ENCODE peak calls at places on chromosome 18, in six cellular contexts. One of them, this sample, is unnamed.
A peak's percentile ranks its signal among the peaks of the same experiment; 100 is the strongest.

GRCh38 chr18:31498450-31499156 is 626 bp downstream of the DSG2 start:
- DNase-seq in neural progenitor cell: peak; percentile 6
- DNase-seq in GM23338: peak; percentile 40
- DNase-seq in GM23248: no peak
- DNase-seq in HCT116: no peak
- DNase-seq in MM.1S: no peak
- DNase-seq in this sample: no peak

GRCh38 chr18:48330016-48330991 is 78.9 kb downstream of the ZBTB7C start:
- DNase-seq in neural progenitor cell: no peak
- DNase-seq in GM23338: no peak
- DNase-seq in GM23248: peak; percentile 93
- DNase-seq in HCT116: peak; percentile 47
- DNase-seq in MM.1S: no peak
- DNase-seq in this sample: peak; percentile 62

GRCh38 chr18:62554083-62554815 is 31.4 kb downstream of the ZCCHC2 start:
- DNase-seq in neural progenitor cell: no peak
- DNase-seq in GM23338: no peak
- DNase-seq in GM23248: no peak
- DNase-seq in HCT116: no peak
- DNase-seq in MM.1S: no peak
- DNase-seq in this sample: peak; percentile 4

GRCh38 chr18:2535419-2535910 is 35.8 kb downstream of the METTL4 start:
- DNase-seq in neural progenitor cell: no peak
- DNase-seq in GM23338: no peak
- DNase-seq in GM23248: no peak
- DNase-seq in HCT116: no peak
- DNase-seq in MM.1S: no peak
- DNase-seq in this sample: no peak

GRCh38 chr18:44601447-44601846 is 79.2 kb upstream of the SETBP1 start:
- DNase-seq in neural progenitor cell: no peak
- DNase-seq in GM23338: no peak
- DNase-seq in GM23248: peak; percentile 92
- DNase-seq in HCT116: no peak
- DNase-seq in MM.1S: no peak
- DNase-seq in this sample: peak; percentile 78

GRCh38 chr18:29753379-29753778 is 1289.2 kb downstream of the DSC3 start:
- DNase-seq in neural progenitor cell: no peak
- DNase-seq in GM23338: no peak
- DNase-seq in GM23248: peak; percentile 71
- DNase-seq in HCT116: no peak
- DNase-seq in MM.1S: no peak
- DNase-seq in this sample: peak; percentile 43

GRCh38 chr18:62037989-62038778 is 145.4 kb upstream of the RNF152 start:
- DNase-seq in neural progenitor cell: no peak
- DNase-seq in GM23338: no peak
- DNase-seq in GM23248: peak; percentile 42
- DNase-seq in HCT116: no peak
- DNase-seq in MM.1S: no peak
- DNase-seq in this sample: no peak

GRCh38 chr18:12336251-12336650 is 28.2 kb downstream of the TUBB6 start:
- DNase-seq in neural progenitor cell: peak; percentile 20
- DNase-seq in GM23338: peak; percentile 95
- DNase-seq in GM23248: no peak
- DNase-seq in HCT116: no peak
- DNase-seq in MM.1S: no peak
- DNase-seq in this sample: peak; percentile 43

GRCh38 chr18:66344227-66344626 is 259.7 kb downstream of the CDH19 start:
- DNase-seq in neural progenitor cell: no peak
- DNase-seq in GM23338: no peak
- DNase-seq in GM23248: no peak
- DNase-seq in HCT116: no peak
- DNase-seq in MM.1S: peak; percentile 50
- DNase-seq in this sample: no peak

GRCh38 chr18:42274488-42275137 is 319.6 kb downstream of the PIK3C3 start:
- DNase-seq in neural progenitor cell: peak; percentile 23
- DNase-seq in GM23338: peak; percentile 55
- DNase-seq in GM23248: peak; percentile 30
- DNase-seq in HCT116: no peak
- DNase-seq in MM.1S: peak; percentile 18
- DNase-seq in this sample: peak; percentile 6

GRCh38 chr18:60070631-60071030 is 170.8 kb downstream of the PMAIP1 start:
- DNase-seq in neural progenitor cell: no peak
- DNase-seq in GM23338: no peak
- DNase-seq in GM23248: no peak
- DNase-seq in HCT116: no peak
- DNase-seq in MM.1S: no peak
- DNase-seq in this sample: peak; percentile 72

GRCh38 chr18:27839141-27839540 is 337.8 kb downstream of the CDH2 start:
- DNase-seq in neural progenitor cell: no peak
- DNase-seq in GM23338: no peak
- DNase-seq in GM23248: peak; percentile 76
- DNase-seq in HCT116: no peak
- DNase-seq in MM.1S: no peak
- DNase-seq in this sample: peak; percentile 96

GRCh38 chr18:46946656-46947282 is 29.4 kb downstream of the KATNAL2 start:
- DNase-seq in neural progenitor cell: peak; percentile 97
- DNase-seq in GM23338: peak; percentile 98
- DNase-seq in GM23248: peak; percentile 82
- DNase-seq in HCT116: no peak
- DNase-seq in MM.1S: peak; percentile 88
- DNase-seq in this sample: no peak

GRCh38 chr18:21074336-21075323 is 37.0 kb downstream of the ROCK1 start:
- DNase-seq in neural progenitor cell: peak; percentile 14
- DNase-seq in GM23338: peak; percentile 18
- DNase-seq in GM23248: no peak
- DNase-seq in HCT116: peak; percentile 2
- DNase-seq in MM.1S: no peak
- DNase-seq in this sample: peak; percentile 88

GRCh38 chr18:74196220-74197119 is 48.1 kb downstream of the TIMM21 start:
- DNase-seq in neural progenitor cell: peak; percentile 67
- DNase-seq in GM23338: peak; percentile 74
- DNase-seq in GM23248: peak; percentile 61
- DNase-seq in HCT116: peak; percentile 42
- DNase-seq in MM.1S: peak; percentile 61
- DNase-seq in this sample: peak; percentile 75

GRCh38 chr18:54184836-54185235 is 39.6 kb downstream of the MBD2 start:
- DNase-seq in neural progenitor cell: no peak
- DNase-seq in GM23338: no peak
- DNase-seq in GM23248: no peak
- DNase-seq in HCT116: no peak
- DNase-seq in MM.1S: no peak
- DNase-seq in this sample: no peak
- H3K27ac ChIP-seq in neural progenitor cell: no peak overlapping the region
- H3K27ac ChIP-seq in GM23338: no peak overlapping the region
- H3K27ac ChIP-seq in GM23248: no peak overlapping the region
- H3K27ac ChIP-seq in HCT116: no peak overlapping the region
- H3K27ac ChIP-seq in MM.1S: peak overlapping the region; percentile 74
- H3K27ac ChIP-seq in this sample: no peak overlapping the region

GRCh38 chr18:9706081-9706935 is 1.8 kb upstream of the RAB31 start:
- DNase-seq in neural progenitor cell: no peak
- DNase-seq in GM23338: no peak
- DNase-seq in GM23248: peak; percentile 65
- DNase-seq in HCT116: no peak
- DNase-seq in MM.1S: no peak
- DNase-seq in this sample: no peak
- TF ChIP-seq EZH2phosphoT487 in neural progenitor cell: no peak
- TF ChIP-seq EZH2phosphoT487 in GM23338: no peak
- TF ChIP-seq EZH2phosphoT487 in GM23248: no peak
- TF ChIP-seq EZH2phosphoT487 in HCT116: no peak
- TF ChIP-seq EZH2phosphoT487 in MM.1S: no peak
- TF ChIP-seq EZH2phosphoT487 in this sample: no peak

GRCh38 chr18:10454800-10455550 is 540 bp downstream of the APCDD1 start:
- DNase-seq in neural progenitor cell: no peak
- DNase-seq in GM23338: peak; percentile 66
- DNase-seq in GM23248: peak; percentile 46
- DNase-seq in HCT116: no peak
- DNase-seq in MM.1S: peak; percentile 7
- DNase-seq in this sample: no peak

GRCh38 chr18:10453261-10453884 is 1.1 kb upstream of the APCDD1 start:
- DNase-seq in neural progenitor cell: no peak
- DNase-seq in GM23338: no peak
- DNase-seq in GM23248: peak; percentile 11
- DNase-seq in HCT116: no peak
- DNase-seq in MM.1S: no peak
- DNase-seq in this sample: no peak

GRCh38 chr18:10455726-10456453 is 1.5 kb downstream of the APCDD1 start:
- DNase-seq in neural progenitor cell: peak; percentile 20
- DNase-seq in GM23338: peak; percentile 27
- DNase-seq in GM23248: no peak
- DNase-seq in HCT116: no peak
- DNase-seq in MM.1S: no peak
- DNase-seq in this sample: no peak

GRCh38 chr18:10456718-10457499 is 2.5 kb downstream of the APCDD1 start:
- DNase-seq in neural progenitor cell: no peak
- DNase-seq in GM23338: no peak
- DNase-seq in GM23248: no peak
- DNase-seq in HCT116: no peak
- DNase-seq in MM.1S: no peak
- DNase-seq in this sample: no peak

DNA sequence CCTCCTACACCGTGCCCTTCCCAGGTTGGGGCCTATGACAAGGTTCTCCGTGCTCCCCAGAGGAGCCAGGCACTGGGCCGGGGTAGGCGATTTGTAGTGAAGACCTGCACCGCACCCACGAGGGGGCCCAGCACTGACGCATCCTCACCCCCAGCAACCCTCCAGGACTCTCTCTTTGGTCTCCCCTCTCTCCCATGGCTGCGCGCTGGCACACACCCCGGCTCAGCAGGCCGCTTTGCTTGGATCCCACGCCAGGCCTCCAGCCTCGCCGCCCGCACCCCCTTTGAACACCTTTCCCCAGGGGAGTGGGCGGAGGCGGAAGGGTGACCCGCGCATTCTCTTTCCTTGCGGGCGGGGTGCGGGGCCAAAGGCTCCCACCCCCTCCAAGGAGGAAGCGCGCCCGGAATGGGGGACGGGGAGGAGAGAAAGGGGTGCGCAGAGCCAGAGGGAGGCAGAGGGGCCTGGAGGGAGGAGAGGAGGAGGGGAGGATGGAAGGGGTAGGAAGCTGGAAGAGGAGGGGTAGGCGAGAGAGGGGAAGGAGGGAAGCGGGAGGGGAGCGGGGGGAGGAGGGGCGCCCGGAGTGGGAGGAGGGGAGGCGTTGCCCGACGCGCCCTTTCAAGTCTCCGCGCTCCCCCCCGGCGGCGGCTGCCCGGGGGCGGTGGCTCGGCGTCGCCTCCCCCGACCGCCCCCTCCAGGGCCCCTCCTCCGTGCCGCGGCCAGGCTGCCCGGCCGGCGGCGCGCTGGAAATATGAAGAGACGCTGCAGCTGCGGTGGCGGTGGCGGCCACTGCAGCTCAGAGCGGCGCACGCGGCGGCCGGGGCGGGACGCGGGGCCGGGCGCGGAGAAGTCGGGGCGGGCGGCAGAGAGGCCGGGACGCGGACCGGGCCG is at the start of gene APCDD1:
- DNase-seq in neural progenitor cell: peak; percentile 90
- DNase-seq in GM23338: peak; percentile 73
- DNase-seq in GM23248: peak; percentile 55
- DNase-seq in HCT116: no peak
- DNase-seq in MM.1S: no peak
- DNase-seq in this sample: no peak
- TF ChIP-seq EZH2 in neural progenitor cell: no peak
- TF ChIP-seq EZH2 in GM23338: no peak
- TF ChIP-seq EZH2 in GM23248: no peak
- TF ChIP-seq EZH2 in HCT116: no peak
- TF ChIP-seq EZH2 in MM.1S: no peak
- TF ChIP-seq EZH2 in this sample: no peak

GRCh38 chr18:50806208-50806616 is 13.6 kb downstream of the MRO start:
- DNase-seq in neural progenitor cell: no peak
- DNase-seq in GM23338: peak; percentile 27
- DNase-seq in GM23248: no peak
- DNase-seq in HCT116: no peak
- DNase-seq in MM.1S: no peak
- DNase-seq in this sample: no peak
- H3K27ac ChIP-seq in neural progenitor cell: no peak overlapping the region
- H3K27ac ChIP-seq in GM23338: no peak overlapping the region
- H3K27ac ChIP-seq in GM23248: no peak overlapping the region
- H3K27ac ChIP-seq in HCT116: no peak overlapping the region
- H3K27ac ChIP-seq in MM.1S: no peak overlapping the region
- H3K27ac ChIP-seq in this sample: no peak overlapping the region

DNA sequence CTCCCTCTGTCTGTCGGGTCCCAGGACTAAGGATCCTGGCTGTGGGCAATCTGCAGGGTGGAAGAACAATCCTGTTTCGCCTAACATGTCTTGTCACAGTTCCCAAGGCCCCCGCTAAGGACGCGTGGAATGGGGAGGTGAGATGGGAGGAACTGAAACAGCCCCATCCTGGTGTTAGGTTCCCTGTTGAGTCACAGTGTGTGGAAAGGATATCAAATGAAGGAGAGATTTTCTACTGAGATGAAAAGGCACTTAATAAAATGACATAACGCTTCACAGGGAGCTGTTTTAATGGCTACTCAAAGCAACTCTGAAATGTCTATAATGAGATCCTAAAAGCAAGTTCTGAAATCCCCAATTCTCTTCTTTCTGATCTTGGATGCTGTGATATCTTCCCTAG is 52.5 kb downstream of the RAB31 start:
- DNase-seq in neural progenitor cell: no peak
- DNase-seq in GM23338: no peak
- DNase-seq in GM23248: no peak
- DNase-seq in HCT116: no peak
- DNase-seq in MM.1S: no peak
- DNase-seq in this sample: no peak
- TF ChIP-seq EZH2phosphoT487 in neural progenitor cell: no peak
- TF ChIP-seq EZH2phosphoT487 in GM23338: no peak
- TF ChIP-seq EZH2phosphoT487 in GM23248: no peak
- TF ChIP-seq EZH2phosphoT487 in HCT116: no peak
- TF ChIP-seq EZH2phosphoT487 in MM.1S: no peak
- TF ChIP-seq EZH2phosphoT487 in this sample: no peak

DNA sequence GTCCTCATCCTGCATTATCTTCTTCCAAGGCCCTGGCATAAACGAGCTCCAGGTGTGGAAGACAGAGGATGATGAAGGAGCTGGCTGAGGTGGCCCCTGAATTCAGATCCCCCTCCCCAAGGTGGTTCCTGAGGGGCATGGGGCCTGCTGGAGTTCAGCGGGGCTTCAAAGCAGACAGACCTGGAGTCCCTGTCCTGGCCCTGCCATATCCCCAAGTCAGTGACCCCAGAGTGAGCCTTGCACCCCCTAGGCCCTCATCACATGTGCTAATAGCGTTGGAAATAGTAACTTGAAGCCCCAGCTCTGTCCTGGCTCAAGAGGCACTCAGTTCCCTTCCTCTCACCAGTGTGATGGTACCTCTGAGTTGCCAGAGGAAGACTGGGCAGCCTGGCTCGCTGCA is 172.9 kb downstream of the GALNT1 start:
- DNase-seq in neural progenitor cell: no peak
- DNase-seq in GM23338: no peak
- DNase-seq in GM23248: no peak
- DNase-seq in HCT116: no peak
- DNase-seq in MM.1S: no peak
- DNase-seq in this sample: no peak
- TF ChIP-seq EZH2 in neural progenitor cell: no peak
- TF ChIP-seq EZH2 in GM23338: no peak
- TF ChIP-seq EZH2 in GM23248: no peak
- TF ChIP-seq EZH2 in HCT116: no peak
- TF ChIP-seq EZH2 in MM.1S: no peak
- TF ChIP-seq EZH2 in this sample: no peak

This sample was measured in PC-3.